ENCODE peak calls at places on chromosomes 11 and 22, in six cellular contexts. Y is fibroblast of pulmonary artery, G is tibial artery, U is colonic mucosa, A is progenitor cell of endocrine pancreas, Z is astrocyte of the cerebellum. W is an unnamed sample.

GRCh38 chr22:17057959-17058814 is 26.6 kb upstream of the IL17RA start:
- DNase-seq in G (peak; percentile 70), Y (peak; percentile 86), Z (peak; percentile 57), U (peak; percentile 61), A (peak; percentile 49), W (peak; percentile 67)

GRCh38 chr22:23856721-23857605 is 712 bp upstream of the SLC2A11 start:
- DNase-seq in U (peak; percentile 57), Z (peak; percentile 65), G (no peak), A (peak; percentile 41), Y (peak; percentile 41), W (peak; percentile 70)

GRCh38 chr11:76234704-76235232 is 28.5 kb upstream of the WNT11 start:
- DNase-seq in Z (no peak), U (peak; percentile 51), A (no peak), Y (no peak), G (peak; percentile 62), W (no peak)

GRCh38 chr11:102964867-102965266 is 9.3 kb upstream of the MMP13 start:
- DNase-seq in U (no peak), Z (no peak), Y (no peak), G (no peak), A (no peak), W (no peak)

GRCh38 chr22:49923445-49923844 is 5.0 kb downstream of the CRELD2 start:
- DNase-seq in A (no peak), Z (no peak), U (no peak), Y (no peak), G (no peak), W (no peak)

GRCh38 chr22:49869855-49870712 is 16.4 kb downstream of the ZBED4 start:
- DNase-seq in G (no peak), A (no peak), U (no peak), Y (no peak), Z (no peak), W (no peak)

GRCh38 chr22:30435674-30436126 is 10.1 kb downstream of the MTFP1 start:
- DNase-seq in Y (no peak), G (no peak), U (peak; percentile 35), Z (no peak), A (no peak), W (no peak)

GRCh38 chr11:71238285-71238875 is 14.0 kb downstream of the SHANK2 start:
- DNase-seq in A (no peak), Z (no peak), G (no peak), U (no peak), Y (no peak), W (no peak)

GRCh38 chr22:44648821-44649566 is 53.0 kb upstream of the PRR5 start:
- DNase-seq in Z (no peak), Y (peak; percentile 72), U (peak; percentile 48), A (no peak), G (peak; percentile 58), W (no peak)

GRCh38 chr11:36492724-36493304 is 17.3 kb downstream of the TRAF6 start:
- DNase-seq in G (no peak), A (no peak), Z (no peak), Y (peak; percentile 78), U (peak; percentile 29), W (no peak)

GRCh38 chr11:297666-298405 is 1.5 kb downstream of the IFITM5 start:
- DNase-seq in Z (no peak), U (no peak), A (no peak), G (peak; percentile 22), Y (no peak), W (no peak)

GRCh38 chr11:125935629-125936199 is 10.1 kb upstream of the VSIG10L2 start:
- DNase-seq in G (no peak), Z (no peak), U (no peak), A (no peak), Y (no peak), W (no peak)

GRCh38 chr22:44700456-44700855 is 1.5 kb upstream of the PRR5 start:
- DNase-seq in Y (no peak), Z (no peak), G (no peak), U (no peak), A (no peak), W (no peak)

GRCh38 chr11:58577441-58578135 is 1.3 kb upstream of the ZFP91 start:
- DNase-seq in U (peak; percentile 68), A (no peak), Y (peak; percentile 88), Z (peak; percentile 53), G (peak; percentile 62), W (no peak)

GRCh38 chr11:7936615-7937014 is 4.9 kb downstream of the OR10A3 start:
- DNase-seq in G (no peak), A (no peak), Y (no peak), U (peak; percentile 50), Z (no peak), W (no peak)

GRCh38 chr11:86802146-86802545 is 1.8 kb downstream of the PRSS23 start:
- DNase-seq in U (no peak), G (no peak), Y (peak; percentile 13), Z (no peak), A (no peak), W (no peak)

GRCh38 chr11:86800956-86801264 is 568 bp downstream of the PRSS23 start:
- DNase-seq in A (no peak), G (no peak), Y (peak; percentile 13), U (no peak), Z (no peak), W (no peak)

GRCh38 chr11:86800076-86800955 is at the start of gene PRSS23:
- DNase-seq in Z (no peak), G (peak; percentile 63), A (peak; percentile 72), Y (peak; percentile 68), U (peak; percentile 77), W (peak; percentile 44)

GRCh38 chr11:86798988-86799387 is 1.4 kb upstream of the PRSS23 start:
- DNase-seq in U (no peak), G (no peak), Y (peak; percentile 88), A (no peak), Z (peak; percentile 65), W (no peak)

DNA sequence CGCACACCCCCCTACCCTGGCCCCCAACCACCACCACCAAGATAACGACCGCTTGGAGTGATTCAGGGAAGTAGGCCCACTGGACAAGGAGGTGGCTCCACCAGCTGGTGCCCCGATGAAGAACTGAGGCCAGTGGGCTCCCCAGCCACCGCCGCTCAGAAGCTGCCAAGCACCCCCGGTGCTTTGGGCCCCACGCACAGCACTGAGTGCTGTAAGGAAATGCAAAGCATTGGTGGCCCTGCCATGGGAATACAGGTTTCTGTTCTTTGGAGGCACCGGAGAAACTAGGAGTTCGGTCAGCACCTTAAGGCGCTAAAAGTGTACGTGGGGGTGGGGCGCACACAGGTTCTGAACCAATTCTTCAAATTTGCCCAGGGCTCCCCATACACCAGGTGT is 664 bp upstream of the PRSS23 start:
- DNase-seq in Y (peak; percentile 18), Z (no peak), A (no peak), U (peak; percentile 24), G (no peak), W (no peak)
- TF ChIP-seq CTCF in Y (no peak), Z (no peak), A (no peak), U (no peak), G (no peak), W (no peak)

GRCh38 chr11:89504270-89504669 is 13.1 kb upstream of the NOX4 start:
- DNase-seq in U (no peak), Z (no peak), Y (no peak), G (no peak), A (no peak), W (no peak)

GRCh38 chr11:89495951-89496350 is 4.8 kb upstream of the NOX4 start:
- DNase-seq in Y (peak; percentile 88), G (peak; percentile 69), A (no peak), Z (peak; percentile 93), U (no peak), W (no peak)

GRCh38 chr11:89503422-89503821 is 12.2 kb upstream of the NOX4 start:
- DNase-seq in Z (no peak), A (no peak), G (no peak), U (no peak), Y (no peak), W (no peak)

DNA sequence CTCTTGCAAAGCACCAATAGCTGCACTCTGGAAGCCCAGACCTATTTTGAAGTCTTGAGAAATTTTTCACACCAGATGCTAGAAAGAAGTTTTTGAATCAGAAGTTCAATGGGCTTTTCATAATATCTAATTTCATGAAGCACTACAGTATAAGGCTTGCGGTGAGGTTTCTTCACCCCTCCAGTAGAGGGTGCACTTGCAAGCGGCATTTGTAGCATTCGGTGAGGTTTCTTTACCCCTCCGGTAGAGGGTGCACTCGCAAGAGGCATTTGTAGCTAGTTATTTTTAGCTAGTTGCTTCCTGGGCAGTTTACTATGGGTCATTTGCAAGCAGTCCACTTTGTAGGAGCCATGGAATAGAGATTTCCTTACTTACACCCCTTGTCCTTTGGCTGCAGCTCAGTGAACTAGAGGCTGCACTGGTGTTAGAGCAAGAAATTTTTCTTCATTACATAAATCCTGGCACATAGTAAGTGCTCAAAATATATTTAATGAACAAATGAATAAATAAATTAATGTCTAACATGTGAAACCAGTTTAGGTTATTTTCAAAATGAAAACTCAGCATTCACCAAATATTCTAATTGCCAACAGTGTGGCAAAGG is 7.8 kb upstream of the NOX4 start:
- DNase-seq in U (no peak), A (no peak), Y (no peak), G (no peak), Z (no peak), W (no peak)
- TF ChIP-seq CTCF in U (no peak), A (peak; percentile 21), Y (peak; percentile 7), G (no peak), Z (peak; percentile 8), W (no peak)

GRCh38 chr22:41535244-41535643 is 9.0 kb downstream of the POLR3H start:
- DNase-seq in G (no peak), U (no peak), Y (no peak), A (no peak), Z (no peak), W (no peak)
- TF ChIP-seq CTCF in G (no peak), U (no peak), Y (peak; percentile 27), A (peak; percentile 36), Z (peak; percentile 51), W (peak; percentile 20)

GRCh38 chr11:47257518-47258316 is at the start of gene NR1H3:
- DNase-seq in Y (peak; percentile 95), U (peak; percentile 82), A (peak; percentile 30), G (peak; percentile 81), Z (no peak), W (no peak)

GRCh38 chr11:47260366-47260765 is 2.6 kb downstream of the NR1H3 start:
- DNase-seq in Y (no peak), U (no peak), Z (no peak), G (no peak), A (no peak), W (no peak)

GRCh38 chr11:47258317-47258902 is 614 bp downstream of the NR1H3 start:
- DNase-seq in Y (no peak), U (no peak), A (no peak), Z (no peak), G (no peak), W (no peak)

GRCh38 chr11:47261291-47261800 is 3.5 kb downstream of the NR1H3 start:
- DNase-seq in U (no peak), G (no peak), Z (no peak), A (no peak), Y (no peak), W (no peak)

DNA sequence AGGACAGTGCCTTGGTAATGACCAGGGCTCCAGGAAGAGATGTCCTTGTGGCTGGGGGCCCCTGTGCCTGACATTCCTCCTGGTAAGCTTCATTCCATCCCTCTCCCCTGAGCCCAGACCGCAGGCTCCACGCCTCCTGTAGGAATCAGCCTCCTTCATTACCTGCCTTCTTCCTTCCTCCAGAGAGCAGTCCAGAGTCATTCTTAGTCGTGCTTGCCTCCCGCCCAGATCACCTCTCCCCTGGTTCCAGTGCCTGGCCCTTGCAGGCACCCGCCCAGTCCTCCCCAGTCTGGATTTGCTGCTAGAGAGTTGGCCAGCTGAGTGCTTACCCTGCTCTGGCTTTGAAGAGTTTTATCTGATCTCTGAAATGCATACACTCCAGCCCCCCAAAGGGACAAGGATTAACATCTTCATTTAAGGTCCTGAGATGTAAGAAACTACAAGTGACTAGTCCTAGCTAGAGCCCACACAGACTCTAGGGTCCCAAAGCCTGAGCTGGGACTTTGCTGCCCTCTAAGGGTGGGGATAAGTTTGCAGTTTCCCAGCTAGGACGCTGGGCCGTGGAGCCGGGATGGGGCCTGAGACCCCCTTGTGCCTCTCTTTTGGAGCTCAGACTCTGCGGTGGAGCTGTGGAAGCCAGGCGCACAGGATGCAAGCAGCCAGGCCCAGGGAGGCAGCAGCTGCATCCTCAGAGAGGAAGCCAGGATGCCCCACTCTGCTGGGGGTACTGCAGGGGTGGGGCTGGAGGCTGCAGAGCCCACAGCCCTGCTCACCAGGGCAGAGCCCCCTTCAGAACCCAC is 1.6 kb downstream of the NR1H3 start:
- DNase-seq in Y (peak; percentile 59), A (no peak), Z (no peak), G (no peak), U (peak; percentile 69), W (no peak)
- TF ChIP-seq CTCF in Y (peak; percentile 84), A (peak; percentile 57), Z (peak; percentile 77), G (peak; percentile 20), U (peak; percentile 64), W (peak; percentile 66)